ENCODE peak calls at places on chromosomes 7 and 10, in ten cellular contexts. R, A, Z, F, C, V, H, O, T and B are unnamed samples.

GRCh38 chr10:61780732-61781131 is 118.0 kb downstream of the CABCOCO1 start:
- DNase-seq in C (no peak), F (no peak), R (no peak), O (no peak), T (no peak), A (no peak), Z (no peak), V (no peak), H (no peak), B (no peak)

GRCh38 chr7:21617513-21617912 is 74.7 kb downstream of the DNAH11 start:
- DNase-seq in V (no peak), T (no peak), A (no peak), F (no peak), Z (no peak), O (no peak), R (no peak), H (no peak), C (no peak), B (no peak)

GRCh38 chr7:55360486-55360885 is 4.7 kb upstream of the LANCL2 start:
- DNase-seq in C (no peak), T (no peak), Z (no peak), R (no peak), F (no peak), O (no peak), V (no peak), H (no peak), A (no peak), B (peak)

GRCh38 chr7:127900735-127901685 is 130.2 kb downstream of the LRRC4 start:
- DNase-seq in O (no peak), R (no peak), V (no peak), Z (no peak), A (no peak), C (peak), H (no peak), T (no peak), F (no peak), B (no peak)

GRCh38 chr7:157983442-157984137 is 604.0 kb downstream of the PTPRN2 start:
- DNase-seq in R (no peak), T (no peak), C (no peak), Z (no peak), H (peak), V (no peak), A (no peak), O (no peak), F (no peak), B (no peak)

GRCh38 chr7:99579281-99579955 is 18.6 kb upstream of the TMEM225B start:
- DNase-seq in H (no peak), F (no peak), R (no peak), C (no peak), A (no peak), T (no peak), V (no peak), O (peak), Z (no peak), B (no peak)

GRCh38 chr7:315516-316265 is 25.7 kb downstream of the FOXL3 start:
- DNase-seq in R (no peak), C (no peak), O (no peak), H (peak), A (no peak), F (no peak), T (no peak), V (no peak), Z (no peak), B (no peak)

GRCh38 chr7:151051108-151051507 is 2.8 kb downstream of the ASIC3 start:
- DNase-seq in C (peak), V (peak), F (peak), A (peak), O (no peak), H (no peak), R (peak), T (peak), Z (peak), B (peak)

GRCh38 chr10:667096-667495 is 22.4 kb downstream of the DIP2C start:
- DNase-seq in H (no peak), A (no peak), T (no peak), C (no peak), V (no peak), R (no peak), F (no peak), Z (no peak), O (no peak), B (no peak)

GRCh38 chr7:89780291-89780690 is 374.0 kb upstream of the STEAP1 start:
- DNase-seq in Z (no peak), A (no peak), V (no peak), T (no peak), R (no peak), O (no peak), C (no peak), H (no peak), F (no peak), B (no peak)

GRCh38 chr7:24786941-24787340 is 29.7 kb upstream of the GSDME start:
- DNase-seq in Z (peak), C (peak), V (no peak), T (peak), R (peak), A (peak), H (no peak), F (peak), O (no peak), B (peak)

GRCh38 chr7:4851459-4852422 is 10.1 kb downstream of the PAPOLB start:
- DNase-seq in Z (peak), T (peak), O (no peak), R (no peak), V (no peak), H (no peak), A (no peak), C (peak), F (peak), B (no peak)

GRCh38 chr7:2084331-2084730 is 148.4 kb downstream of the MAD1L1 start:
- DNase-seq in A (no peak), T (no peak), V (no peak), C (no peak), Z (no peak), H (no peak), F (no peak), O (no peak), R (no peak), B (no peak)

GRCh38 chr10:94024407-94024806 is 30.7 kb downstream of the PLCE1 start:
- DNase-seq in H (no peak), O (no peak), C (no peak), T (no peak), V (no peak), Z (no peak), A (no peak), R (no peak), F (no peak), B (no peak)

GRCh38 chr7:45697576-45698136 is 123.5 kb downstream of the ADCY1 start:
- DNase-seq in H (no peak), O (no peak), T (peak), R (peak), Z (peak), F (no peak), V (no peak), A (no peak), C (peak), B (no peak)

GRCh38 chr10:2037966-2038493 is 300.7 kb upstream of the ADARB2 start:
- DNase-seq in R (no peak), C (no peak), O (no peak), A (no peak), Z (no peak), F (no peak), V (no peak), T (no peak), H (no peak), B (no peak)

GRCh38 chr10:80541144-80541750 is 3.5 kb downstream of the SH2D4B start:
- DNase-seq in F (no peak), C (no peak), T (no peak), H (no peak), Z (no peak), V (no peak), O (no peak), R (no peak), A (no peak), B (peak)

GRCh38 chr7:108066486-108066885 is 63.5 kb upstream of the LAMB1 start:
- DNase-seq in R (no peak), H (no peak), V (no peak), A (no peak), C (peak), Z (peak), F (no peak), O (no peak), T (no peak), B (no peak)